ENCODE peak calls at places on chromosome 4, in six cellular contexts. W is GM12878, I is GM23338, B is suprapubic skin, U is vagina, M is HCT116. X is an unnamed sample.

GRCh38 chr4:11954093-11954492 is 525.4 kb upstream of the HS3ST1 start:
- DNase-seq in W (no peak), I (peak), B (no peak), U (no peak), M (peak), X (no peak)

GRCh38 chr4:174460684-174461083 is 61.6 kb downstream of the HPGD start:
- DNase-seq in W (no peak), I (no peak), B (no peak), U (no peak), M (no peak), X (no peak)

GRCh38 chr4:132108784-132109183 is 1040.3 kb upstream of the PCDH10 start:
- DNase-seq in W (no peak), I (no peak), B (no peak), U (no peak), M (no peak), X (no peak)

GRCh38 chr4:78990938-78991810 is 51.9 kb upstream of the PAQR3 start:
- DNase-seq in W (no peak), I (no peak), B (no peak), U (no peak), M (no peak), X (no peak)

GRCh38 chr4:124684301-124684700 is 28.2 kb downstream of the ANKRD50 start:
- DNase-seq in W (no peak), I (no peak), B (no peak), U (no peak), M (no peak), X (no peak)

GRCh38 chr4:76622717-76623116 is 187.7 kb downstream of the SHROOM3 start:
- DNase-seq in W (no peak), I (no peak), B (no peak), U (no peak), M (no peak), X (no peak)

GRCh38 chr4:79682801-79683217 is 274.8 kb upstream of the GK2 start:
- DNase-seq in W (no peak), I (no peak), B (no peak), U (no peak), M (no peak), X (no peak)

GRCh38 chr4:133600008-133600407 is 450.9 kb downstream of the PCDH10 start:
- DNase-seq in W (no peak), I (no peak), B (no peak), U (no peak), M (no peak), X (no peak)

GRCh38 chr4:57580710-57581109 is 470.5 kb upstream of the IGFBP7 start:
- DNase-seq in W (no peak), I (no peak), B (no peak), U (no peak), M (no peak), X (no peak)

GRCh38 chr4:22534374-22534773 is 18.5 kb upstream of the ADGRA3 start:
- DNase-seq in W (no peak), I (no peak), B (no peak), U (no peak), M (no peak), X (no peak)

GRCh38 chr4:177759714-177760113 is 317.5 kb upstream of the AGA start:
- DNase-seq in W (no peak), I (no peak), B (no peak), U (no peak), M (no peak), X (no peak)

GRCh38 chr4:6222761-6223292 is 22.5 kb upstream of the JAKMIP1 start:
- DNase-seq in W (no peak), I (peak), B (no peak), U (no peak), M (peak), X (no peak)

GRCh38 chr4:133152801-133153526 is 3.9 kb downstream of the PCDH10 start:
- DNase-seq in W (no peak), I (peak), B (no peak), U (no peak), M (no peak), X (no peak)

GRCh38 chr4:77579406-77580076 is 26.1 kb upstream of the CXCL13 start:
- DNase-seq in W (no peak), I (no peak), B (no peak), U (no peak), M (peak), X (no peak)

GRCh38 chr4:185237185-185237584 is 27.8 kb downstream of the SNX25 start:
- DNase-seq in W (no peak), I (no peak), B (no peak), U (no peak), M (no peak), X (no peak)

GRCh38 chr4:7121861-7122653 is 54.2 kb upstream of the GRPEL1 start:
- DNase-seq in W (no peak), I (no peak), B (no peak), U (no peak), M (no peak), X (no peak)

GRCh38 chr4:73822812-73823480 is 13.5 kb upstream of the CXCL6 start:
- DNase-seq in W (no peak), I (no peak), B (no peak), U (no peak), M (no peak), X (no peak)

GRCh38 chr4:39205000-39205399 is 22.7 kb downstream of the WDR19 start:
- DNase-seq in W (no peak), I (no peak), B (no peak), U (no peak), M (no peak), X (no peak)

GRCh38 chr4:136939781-136940180 is 592.5 kb downstream of the PCDH18 start:
- DNase-seq in W (no peak), I (no peak), B (no peak), U (no peak), M (no peak), X (no peak)

GRCh38 chr4:180240670-180241069 is 2002.5 kb upstream of the TENM3 start:
- DNase-seq in W (no peak), I (no peak), B (no peak), U (no peak), M (no peak), X (no peak)

GRCh38 chr4:85419103-85419502 is 55.8 kb upstream of the ARHGAP24 start:
- DNase-seq in W (no peak), I (no peak), B (no peak), U (no peak), M (no peak), X (no peak)

GRCh38 chr4:78517050-78517652 is 34.4 kb upstream of the ANXA3 start:
- DNase-seq in W (no peak), I (peak), B (no peak), U (no peak), M (no peak), X (no peak)

GRCh38 chr4:108360857-108361820 is 192.4 kb upstream of the LEF1 start:
- DNase-seq in W (no peak), I (peak), B (no peak), U (no peak), M (no peak), X (no peak)

GRCh38 chr4:103994059-103994458 is 274.3 kb upstream of the TACR3 start:
- DNase-seq in W (no peak), I (peak), B (no peak), U (no peak), M (peak), X (no peak)

GRCh38 chr4:122003335-122003734 is 51.5 kb upstream of the TRPC3 start:
- DNase-seq in W (peak), I (peak), B (no peak), U (no peak), M (peak), X (no peak)

GRCh38 chr4:163902417-163902816 is 407.9 kb downstream of the TMA16 start:
- DNase-seq in W (no peak), I (peak), B (no peak), U (no peak), M (no peak), X (no peak)

GRCh38 chr4:7207791-7208231 is 15.5 kb downstream of the SORCS2 start:
- DNase-seq in W (no peak), I (no peak), B (no peak), U (no peak), M (no peak), X (no peak)

GRCh38 chr4:7110546-7110945 is 42.7 kb upstream of the GRPEL1 start:
- DNase-seq in W (no peak), I (no peak), B (no peak), U (no peak), M (no peak), X (no peak)

GRCh38 chr4:102533348-102533747 is 32.2 kb downstream of the NFKB1 start:
- DNase-seq in W (no peak), I (no peak), B (no peak), U (no peak), M (no peak), X (no peak)

GRCh38 chr4:94519925-94520789 is 68.4 kb downstream of the PDLIM5 start:
- DNase-seq in W (no peak), I (no peak), B (no peak), U (no peak), M (no peak), X (no peak)

GRCh38 chr4:56684320-56684719 is 3.2 kb upstream of the HOPX start:
- DNase-seq in W (no peak), I (no peak), B (no peak), U (no peak), M (no peak), X (no peak)

GRCh38 chr4:147285751-147286150 is 195.1 kb upstream of the EDNRA start:
- DNase-seq in W (no peak), I (no peak), B (no peak), U (no peak), M (no peak), X (no peak)

GRCh38 chr4:147287588-147287890 is 193.4 kb upstream of the EDNRA start:
- DNase-seq in W (no peak), I (no peak), B (no peak), U (no peak), M (no peak), X (no peak)

GRCh38 chr4:147284935-147285334 is 196.0 kb upstream of the EDNRA start:
- DNase-seq in W (no peak), I (no peak), B (no peak), U (no peak), M (no peak), X (no peak)

GRCh38 chr4:147286846-147287587 is 193.9 kb upstream of the EDNRA start:
- DNase-seq in W (no peak), I (no peak), B (no peak), U (no peak), M (no peak), X (no peak)

DNA sequence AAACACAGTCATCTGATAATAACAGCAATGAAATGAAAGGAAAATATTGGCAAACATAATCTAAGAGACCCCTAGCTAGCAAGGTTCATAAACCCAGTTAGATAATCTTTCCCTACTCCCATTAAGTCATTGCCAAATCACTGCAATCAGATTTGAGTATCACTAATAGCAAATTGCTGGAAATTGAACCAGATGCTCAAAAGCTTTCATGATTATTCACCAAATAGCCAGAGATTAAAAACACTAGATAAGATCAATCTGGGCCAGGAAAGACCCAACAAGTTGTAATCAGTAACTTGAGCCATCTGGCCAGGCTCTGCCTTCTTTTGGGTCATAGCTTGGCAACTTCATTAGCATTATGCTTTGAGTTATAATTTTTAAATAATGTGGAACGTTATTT is 196.7 kb upstream of the EDNRA start:
- DNase-seq in W (no peak), I (no peak), B (no peak), U (no peak), M (no peak), X (no peak)
- TF ChIP-seq POLR2AphosphoS5 in W (no peak), I (no peak), B (no peak), U (no peak), M (no peak), X (no peak)

GRCh38 chr4:1795304-1796195 is 2.5 kb downstream of the FGFR3 start:
- DNase-seq in W (no peak), I (peak), B (no peak), U (no peak), M (no peak), X (no peak)

GRCh38 chr4:1796486-1797204 is 3.6 kb downstream of the FGFR3 start:
- DNase-seq in W (no peak), I (no peak), B (no peak), U (no peak), M (no peak), X (no peak)

GRCh38 chr4:1793940-1794808 is 1.1 kb downstream of the FGFR3 start:
- DNase-seq in W (no peak), I (peak), B (no peak), U (no peak), M (no peak), X (no peak)

GRCh38 chr4:1793496-1793840 is 375 bp downstream of the FGFR3 start:
- DNase-seq in W (no peak), I (peak), B (no peak), U (no peak), M (no peak), X (no peak)

GRCh38 chr4:1794809-1795303 is 1.8 kb downstream of the FGFR3 start:
- DNase-seq in W (no peak), I (no peak), B (no peak), U (no peak), M (no peak), X (no peak)
- TF ChIP-seq POLR2AphosphoS5 in W (no peak), I (no peak), B (no peak), U (no peak), M (no peak), X (no peak)

GRCh38 chr4:48467442-48467841 is 15.7 kb upstream of the SLC10A4 start:
- DNase-seq in W (no peak), I (no peak), B (no peak), U (no peak), M (no peak), X (no peak)

GRCh38 chr4:48470135-48470534 is 13.0 kb upstream of the SLC10A4 start:
- DNase-seq in W (no peak), I (no peak), B (no peak), U (no peak), M (no peak), X (no peak)

GRCh38 chr4:48472794-48473193 is 10.3 kb upstream of the SLC10A4 start:
- DNase-seq in W (no peak), I (no peak), B (no peak), U (no peak), M (no peak), X (no peak)

GRCh38 chr4:48467891-48468290 is 15.3 kb upstream of the SLC10A4 start:
- DNase-seq in W (no peak), I (no peak), B (no peak), U (no peak), M (no peak), X (no peak)

GRCh38 chr4:48470570-48470969 is 12.6 kb upstream of the SLC10A4 start:
- DNase-seq in W (no peak), I (no peak), B (no peak), U (no peak), M (no peak), X (no peak)
- TF ChIP-seq POLR2AphosphoS5 in W (no peak), I (no peak), B (no peak), U (no peak), M (no peak), X (no peak)

GRCh38 chr4:26105815-26106699 is 192.0 kb downstream of the SMIM20 start:
- DNase-seq in W (no peak), I (no peak), B (no peak), U (no peak), M (peak), X (no peak)
- TF ChIP-seq POLR2AphosphoS5 in W (no peak), I (no peak), B (no peak), U (peak), M (peak), X (no peak)

GRCh38 chr4:3877868-3878267 is 111.7 kb downstream of the ADRA2C start:
- DNase-seq in W (no peak), I (no peak), B (no peak), U (no peak), M (no peak), X (no peak)

GRCh38 chr4:3877236-3877635 is 111.1 kb downstream of the ADRA2C start:
- DNase-seq in W (no peak), I (no peak), B (no peak), U (no peak), M (no peak), X (no peak)

GRCh38 chr4:3878678-3879077 is 112.5 kb downstream of the ADRA2C start:
- DNase-seq in W (no peak), I (no peak), B (peak), U (no peak), M (no peak), X (no peak)

GRCh38 chr4:3879681-3880594 is 113.8 kb downstream of the ADRA2C start:
- DNase-seq in W (no peak), I (peak), B (peak), U (no peak), M (no peak), X (peak)

DNA sequence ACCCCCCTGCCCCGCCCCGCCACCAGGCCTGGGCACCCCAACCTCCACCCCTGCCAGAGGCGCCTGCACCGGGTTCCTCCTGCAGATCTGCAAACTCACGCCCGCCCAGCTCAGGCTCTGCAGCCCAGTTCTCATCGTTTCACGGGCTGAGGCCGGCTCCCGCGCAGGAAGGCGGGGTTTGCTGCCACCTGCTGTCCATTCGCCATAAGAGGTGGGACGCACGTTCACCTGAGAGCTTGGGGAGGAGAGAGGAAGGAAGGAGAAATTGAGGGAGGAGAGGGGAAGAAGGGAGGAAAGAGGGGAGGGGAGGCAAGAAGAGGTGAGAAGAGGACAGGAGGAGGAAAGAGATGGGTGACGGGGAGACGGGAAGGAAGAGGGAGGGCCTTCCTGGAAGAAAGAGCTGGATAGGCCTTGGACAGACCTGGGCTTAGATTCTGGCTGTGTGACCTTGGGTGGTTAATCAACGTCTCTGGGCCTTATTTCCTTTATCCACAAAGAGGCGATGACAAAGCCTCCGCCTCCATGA is 114.5 kb downstream of the ADRA2C start:
- DNase-seq in W (no peak), I (peak), B (peak), U (no peak), M (peak), X (peak)
- TF ChIP-seq POLR2AphosphoS5 in W (no peak), I (no peak), B (no peak), U (no peak), M (no peak), X (no peak)

GRCh38 chr4:23782778-23783455 is 106.9 kb downstream of the PPARGC1A start:
- DNase-seq in W (no peak), I (no peak), B (no peak), U (no peak), M (no peak), X (no peak)
- TF ChIP-seq POLR2AphosphoS5 in W (no peak), I (no peak), B (no peak), U (no peak), M (no peak), X (no peak)

GRCh38 chr4:109730294-109731051 is 603 bp upstream of the PLA2G12A start:
- DNase-seq in W (peak), I (peak), B (peak), U (peak), M (no peak), X (no peak)
- TF ChIP-seq POLR2AphosphoS5 in W (no peak), I (no peak), B (no peak), U (no peak), M (no peak), X (no peak)

DNA sequence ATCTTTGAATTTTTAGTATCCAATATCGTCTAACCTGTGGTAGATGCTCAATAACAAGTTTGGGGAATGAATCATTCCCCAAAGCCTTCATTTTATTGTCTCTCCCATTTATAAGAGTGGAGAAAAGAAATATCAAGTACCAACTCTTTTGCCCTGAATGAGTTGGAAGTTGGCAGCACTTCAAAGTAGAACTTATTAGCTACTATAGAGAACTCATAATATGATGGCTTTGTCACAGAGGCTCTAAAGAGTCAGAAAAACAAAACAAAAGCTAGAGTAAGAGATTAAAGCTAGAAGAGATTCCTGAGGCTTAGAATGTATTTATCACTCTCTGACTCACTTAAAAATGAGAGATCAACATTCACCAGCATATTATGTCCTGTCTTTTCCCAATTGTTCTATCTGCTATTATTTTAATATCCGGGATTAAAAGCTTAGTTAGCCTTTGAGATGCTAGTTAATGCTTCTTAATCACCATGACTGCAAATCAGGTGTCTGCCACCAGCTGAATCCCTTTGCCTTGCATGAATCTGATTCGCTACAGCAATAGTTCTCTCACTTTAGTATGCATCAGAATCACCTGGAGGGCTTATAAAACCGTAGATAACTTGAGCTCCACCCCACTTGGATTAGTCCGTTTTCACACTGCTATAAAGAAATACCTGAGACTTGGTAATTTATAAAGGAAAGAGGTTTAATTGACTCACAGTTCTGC is 77.9 kb downstream of the PALLD start:
- DNase-seq in W (no peak), I (no peak), B (no peak), U (no peak), M (peak), X (no peak)
- TF ChIP-seq POLR2AphosphoS5 in W (no peak), I (no peak), B (no peak), U (no peak), M (peak), X (no peak)

DNA sequence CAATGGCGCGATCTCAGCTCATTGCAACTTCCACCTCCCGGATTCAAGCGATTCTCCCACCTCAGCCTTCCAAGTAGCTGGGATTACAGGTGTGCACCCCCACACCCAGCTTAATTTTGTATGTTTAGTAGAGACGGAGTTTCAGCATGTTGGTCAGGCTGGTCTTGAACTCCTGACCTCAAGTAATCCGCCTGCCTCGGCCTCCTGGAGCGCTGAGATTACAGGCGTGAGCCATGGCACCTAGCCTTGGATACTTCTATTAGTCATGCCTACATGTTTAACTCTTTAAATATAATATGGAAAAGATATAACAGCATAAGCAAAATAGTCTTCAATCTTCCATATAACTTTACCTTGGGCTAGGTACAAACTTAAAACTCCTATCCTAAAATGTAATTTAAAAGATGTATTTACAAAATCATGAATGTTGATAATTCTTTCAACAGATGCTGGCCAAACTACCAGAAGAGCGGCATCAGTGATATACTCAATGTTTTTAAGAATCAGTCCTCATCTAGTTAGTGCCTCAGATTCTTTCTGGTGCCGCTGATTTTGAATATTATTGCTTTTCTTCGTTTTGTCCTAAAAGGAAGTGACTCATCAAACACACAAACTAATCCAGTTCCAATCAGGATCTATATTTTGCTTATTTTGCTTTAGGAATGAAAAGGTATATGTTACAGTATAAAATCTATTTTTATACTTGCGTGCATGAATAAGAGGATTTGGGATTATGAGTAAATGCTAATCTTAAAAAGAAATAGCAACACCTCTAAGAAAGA is 23.7 kb downstream of the FAM241A start:
- DNase-seq in W (no peak), I (no peak), B (no peak), U (no peak), M (peak), X (no peak)
- TF ChIP-seq POLR2AphosphoS5 in W (no peak), I (no peak), B (no peak), U (no peak), M (no peak), X (no peak)

GRCh38 chr4:52861879-52862604 is at the start of gene RASL11B:
- DNase-seq in W (peak), I (peak), B (peak), U (no peak), M (peak), X (peak)
- TF ChIP-seq POLR2AphosphoS5 in W (no peak), I (peak), B (no peak), U (no peak), M (no peak), X (no peak)

X was measured in GM12891.